ENCODE peak calls at places on chromosomes 2 and 18, in ten cellular contexts. One of them, this sample, is unnamed.

GRCh38 chr18:63177822-63178525 is 141.6 kb downstream of the BCL2 start:
- DNase-seq in NCI-H345: no peak
- DNase-seq in K562: no peak
- DNase-seq in glutamatergic neuron: no peak
- DNase-seq in activated CD4-positive, alpha-beta T cell treated with anti-CD3 and anti-CD28 coated beads for 24 hours: no peak
- DNase-seq in mucosa of descending colon: peak
- DNase-seq in HCEC 1CT: no peak
- DNase-seq in astrocyte of the spinal cord: no peak
- DNase-seq in cardiac fibroblast: no peak
- DNase-seq in GM23248: peak
- DNase-seq in this sample: no peak

GRCh38 chr2:171893196-171893823 is 734 bp downstream of the SLC25A12 start:
- DNase-seq in NCI-H345: no peak
- DNase-seq in glutamatergic neuron: no peak
- DNase-seq in cardiac fibroblast: no peak
- DNase-seq in GM23248: peak
- DNase-seq in astrocyte of the spinal cord: no peak
- DNase-seq in HCEC 1CT: no peak
- DNase-seq in K562: no peak
- DNase-seq in activated CD4-positive, alpha-beta T cell treated with anti-CD3 and anti-CD28 coated beads for 24 hours: no peak
- DNase-seq in mucosa of descending colon: no peak
- DNase-seq in this sample: peak

GRCh38 chr18:38330573-38330972 is 765.0 kb upstream of the CELF4 start:
- DNase-seq in NCI-H345: no peak
- DNase-seq in GM23248: no peak
- DNase-seq in astrocyte of the spinal cord: no peak
- DNase-seq in mucosa of descending colon: no peak
- DNase-seq in glutamatergic neuron: no peak
- DNase-seq in cardiac fibroblast: no peak
- DNase-seq in K562: no peak
- DNase-seq in activated CD4-positive, alpha-beta T cell treated with anti-CD3 and anti-CD28 coated beads for 24 hours: no peak
- DNase-seq in HCEC 1CT: no peak
- DNase-seq in this sample: no peak

GRCh38 chr2:58959996-58960395 is 718.9 kb upstream of the FANCL start:
- DNase-seq in astrocyte of the spinal cord: no peak
- DNase-seq in glutamatergic neuron: no peak
- DNase-seq in cardiac fibroblast: no peak
- DNase-seq in K562: no peak
- DNase-seq in GM23248: no peak
- DNase-seq in mucosa of descending colon: no peak
- DNase-seq in activated CD4-positive, alpha-beta T cell treated with anti-CD3 and anti-CD28 coated beads for 24 hours: no peak
- DNase-seq in HCEC 1CT: no peak
- DNase-seq in NCI-H345: no peak
- DNase-seq in this sample: no peak

GRCh38 chr18:47436871-47437270 is 185.4 kb upstream of the SKOR2 start:
- DNase-seq in mucosa of descending colon: no peak
- DNase-seq in astrocyte of the spinal cord: no peak
- DNase-seq in HCEC 1CT: peak
- DNase-seq in cardiac fibroblast: no peak
- DNase-seq in glutamatergic neuron: no peak
- DNase-seq in NCI-H345: no peak
- DNase-seq in K562: no peak
- DNase-seq in activated CD4-positive, alpha-beta T cell treated with anti-CD3 and anti-CD28 coated beads for 24 hours: no peak
- DNase-seq in GM23248: peak
- DNase-seq in this sample: no peak

GRCh38 chr2:8465560-8465959 is 216.3 kb upstream of the ID2 start:
- DNase-seq in GM23248: no peak
- DNase-seq in astrocyte of the spinal cord: no peak
- DNase-seq in NCI-H345: no peak
- DNase-seq in HCEC 1CT: no peak
- DNase-seq in glutamatergic neuron: no peak
- DNase-seq in mucosa of descending colon: no peak
- DNase-seq in K562: no peak
- DNase-seq in activated CD4-positive, alpha-beta T cell treated with anti-CD3 and anti-CD28 coated beads for 24 hours: no peak
- DNase-seq in cardiac fibroblast: no peak
- DNase-seq in this sample: no peak

GRCh38 chr2:6986251-6986893 is 69.2 kb downstream of the RNF144A start:
- DNase-seq in activated CD4-positive, alpha-beta T cell treated with anti-CD3 and anti-CD28 coated beads for 24 hours: no peak
- DNase-seq in mucosa of descending colon: no peak
- DNase-seq in NCI-H345: peak
- DNase-seq in HCEC 1CT: no peak
- DNase-seq in glutamatergic neuron: no peak
- DNase-seq in astrocyte of the spinal cord: peak
- DNase-seq in cardiac fibroblast: peak
- DNase-seq in GM23248: no peak
- DNase-seq in K562: no peak
- DNase-seq in this sample: peak

GRCh38 chr2:174939046-174939445 is 66.1 kb downstream of the CHN1 start:
- DNase-seq in GM23248: peak
- DNase-seq in astrocyte of the spinal cord: peak
- DNase-seq in NCI-H345: no peak
- DNase-seq in HCEC 1CT: peak
- DNase-seq in glutamatergic neuron: no peak
- DNase-seq in mucosa of descending colon: no peak
- DNase-seq in K562: no peak
- DNase-seq in activated CD4-positive, alpha-beta T cell treated with anti-CD3 and anti-CD28 coated beads for 24 hours: no peak
- DNase-seq in cardiac fibroblast: peak
- DNase-seq in this sample: no peak

GRCh38 chr2:164015328-164016123 is 279.7 kb upstream of the FIGN start:
- DNase-seq in K562: no peak
- DNase-seq in cardiac fibroblast: peak
- DNase-seq in glutamatergic neuron: no peak
- DNase-seq in HCEC 1CT: no peak
- DNase-seq in NCI-H345: no peak
- DNase-seq in activated CD4-positive, alpha-beta T cell treated with anti-CD3 and anti-CD28 coated beads for 24 hours: no peak
- DNase-seq in GM23248: peak
- DNase-seq in mucosa of descending colon: no peak
- DNase-seq in astrocyte of the spinal cord: peak
- DNase-seq in this sample: no peak

GRCh38 chr2:96502891-96503636 is 2.1 kb downstream of the NEURL3 start:
- DNase-seq in GM23248: no peak
- DNase-seq in astrocyte of the spinal cord: no peak
- DNase-seq in K562: no peak
- DNase-seq in NCI-H345: no peak
- DNase-seq in activated CD4-positive, alpha-beta T cell treated with anti-CD3 and anti-CD28 coated beads for 24 hours: no peak
- DNase-seq in cardiac fibroblast: no peak
- DNase-seq in mucosa of descending colon: peak
- DNase-seq in HCEC 1CT: no peak
- DNase-seq in glutamatergic neuron: no peak
- DNase-seq in this sample: no peak

GRCh38 chr2:183079335-183079775 is 808 bp downstream of the DUSP19 start:
- DNase-seq in K562: no peak
- DNase-seq in glutamatergic neuron: no peak
- DNase-seq in cardiac fibroblast: peak
- DNase-seq in mucosa of descending colon: no peak
- DNase-seq in HCEC 1CT: peak
- DNase-seq in activated CD4-positive, alpha-beta T cell treated with anti-CD3 and anti-CD28 coated beads for 24 hours: no peak
- DNase-seq in GM23248: peak
- DNase-seq in NCI-H345: no peak
- DNase-seq in astrocyte of the spinal cord: no peak
- DNase-seq in this sample: no peak

GRCh38 chr2:170524828-170525565 is 190.1 kb upstream of the SP5 start:
- DNase-seq in GM23248: no peak
- DNase-seq in K562: no peak
- DNase-seq in activated CD4-positive, alpha-beta T cell treated with anti-CD3 and anti-CD28 coated beads for 24 hours: no peak
- DNase-seq in astrocyte of the spinal cord: no peak
- DNase-seq in HCEC 1CT: no peak
- DNase-seq in NCI-H345: no peak
- DNase-seq in glutamatergic neuron: no peak
- DNase-seq in cardiac fibroblast: no peak
- DNase-seq in mucosa of descending colon: no peak
- DNase-seq in this sample: no peak

GRCh38 chr2:51490576-51491234 is 458.8 kb upstream of the NRXN1 start:
- DNase-seq in astrocyte of the spinal cord: peak
- DNase-seq in K562: no peak
- DNase-seq in mucosa of descending colon: no peak
- DNase-seq in HCEC 1CT: no peak
- DNase-seq in activated CD4-positive, alpha-beta T cell treated with anti-CD3 and anti-CD28 coated beads for 24 hours: no peak
- DNase-seq in NCI-H345: peak
- DNase-seq in glutamatergic neuron: no peak
- DNase-seq in GM23248: no peak
- DNase-seq in cardiac fibroblast: no peak
- DNase-seq in this sample: no peak

GRCh38 chr2:28412625-28413151 is 20.0 kb downstream of the FOSL2 start:
- DNase-seq in GM23248: no peak
- DNase-seq in activated CD4-positive, alpha-beta T cell treated with anti-CD3 and anti-CD28 coated beads for 24 hours: no peak
- DNase-seq in glutamatergic neuron: no peak
- DNase-seq in cardiac fibroblast: no peak
- DNase-seq in mucosa of descending colon: no peak
- DNase-seq in NCI-H345: no peak
- DNase-seq in astrocyte of the spinal cord: peak
- DNase-seq in HCEC 1CT: no peak
- DNase-seq in K562: no peak
- DNase-seq in this sample: no peak

GRCh38 chr2:104599802-104600510 is 254.0 kb upstream of the POU3F3 start:
- DNase-seq in mucosa of descending colon: no peak
- DNase-seq in HCEC 1CT: no peak
- DNase-seq in K562: no peak
- DNase-seq in astrocyte of the spinal cord: peak
- DNase-seq in glutamatergic neuron: no peak
- DNase-seq in activated CD4-positive, alpha-beta T cell treated with anti-CD3 and anti-CD28 coated beads for 24 hours: no peak
- DNase-seq in GM23248: peak
- DNase-seq in cardiac fibroblast: peak
- DNase-seq in NCI-H345: no peak
- DNase-seq in this sample: no peak

GRCh38 chr2:207617011-207617671 is 8.1 kb downstream of the METTL21A start:
- DNase-seq in HCEC 1CT: peak
- DNase-seq in astrocyte of the spinal cord: peak
- DNase-seq in cardiac fibroblast: peak
- DNase-seq in activated CD4-positive, alpha-beta T cell treated with anti-CD3 and anti-CD28 coated beads for 24 hours: no peak
- DNase-seq in K562: no peak
- DNase-seq in glutamatergic neuron: no peak
- DNase-seq in mucosa of descending colon: no peak
- DNase-seq in NCI-H345: no peak
- DNase-seq in GM23248: peak
- DNase-seq in this sample: no peak

GRCh38 chr2:191333911-191334357 is 88.7 kb downstream of the MYO1B start:
- DNase-seq in astrocyte of the spinal cord: peak
- DNase-seq in cardiac fibroblast: peak
- DNase-seq in K562: no peak
- DNase-seq in GM23248: peak
- DNase-seq in NCI-H345: no peak
- DNase-seq in mucosa of descending colon: no peak
- DNase-seq in HCEC 1CT: peak
- DNase-seq in glutamatergic neuron: no peak
- DNase-seq in activated CD4-positive, alpha-beta T cell treated with anti-CD3 and anti-CD28 coated beads for 24 hours: no peak
- DNase-seq in this sample: no peak

GRCh38 chr2:189624648-189625355 is 36.5 kb upstream of the ASNSD1 start:
- DNase-seq in glutamatergic neuron: no peak
- DNase-seq in cardiac fibroblast: no peak
- DNase-seq in GM23248: no peak
- DNase-seq in NCI-H345: peak
- DNase-seq in mucosa of descending colon: no peak
- DNase-seq in activated CD4-positive, alpha-beta T cell treated with anti-CD3 and anti-CD28 coated beads for 24 hours: no peak
- DNase-seq in HCEC 1CT: no peak
- DNase-seq in K562: no peak
- DNase-seq in astrocyte of the spinal cord: no peak
- DNase-seq in this sample: no peak

GRCh38 chr18:36403896-36404824 is 106.6 kb downstream of the FHOD3 start:
- DNase-seq in cardiac fibroblast: no peak
- DNase-seq in GM23248: no peak
- DNase-seq in mucosa of descending colon: no peak
- DNase-seq in astrocyte of the spinal cord: no peak
- DNase-seq in K562: no peak
- DNase-seq in NCI-H345: no peak
- DNase-seq in glutamatergic neuron: no peak
- DNase-seq in activated CD4-positive, alpha-beta T cell treated with anti-CD3 and anti-CD28 coated beads for 24 hours: no peak
- DNase-seq in HCEC 1CT: no peak
- DNase-seq in this sample: no peak

GRCh38 chr2:33205693-33206434 is 259.1 kb downstream of the LTBP1 start:
- DNase-seq in NCI-H345: no peak
- DNase-seq in glutamatergic neuron: no peak
- DNase-seq in activated CD4-positive, alpha-beta T cell treated with anti-CD3 and anti-CD28 coated beads for 24 hours: no peak
- DNase-seq in HCEC 1CT: no peak
- DNase-seq in GM23248: no peak
- DNase-seq in mucosa of descending colon: no peak
- DNase-seq in astrocyte of the spinal cord: no peak
- DNase-seq in cardiac fibroblast: no peak
- DNase-seq in K562: no peak
- DNase-seq in this sample: no peak

GRCh38 chr2:209771474-209772292 is at the start of gene UNC80:
- DNase-seq in NCI-H345: peak
- DNase-seq in K562: peak
- DNase-seq in mucosa of descending colon: no peak
- DNase-seq in astrocyte of the spinal cord: peak
- DNase-seq in HCEC 1CT: no peak
- DNase-seq in GM23248: peak
- DNase-seq in glutamatergic neuron: peak
- DNase-seq in cardiac fibroblast: peak
- DNase-seq in activated CD4-positive, alpha-beta T cell treated with anti-CD3 and anti-CD28 coated beads for 24 hours: no peak
- DNase-seq in this sample: peak

GRCh38 chr2:120222186-120223033 is 790 bp downstream of the TMEM185B start:
- DNase-seq in HCEC 1CT: no peak
- DNase-seq in glutamatergic neuron: no peak
- DNase-seq in mucosa of descending colon: no peak
- DNase-seq in NCI-H345: no peak
- DNase-seq in activated CD4-positive, alpha-beta T cell treated with anti-CD3 and anti-CD28 coated beads for 24 hours: no peak
- DNase-seq in GM23248: no peak
- DNase-seq in K562: no peak
- DNase-seq in cardiac fibroblast: no peak
- DNase-seq in astrocyte of the spinal cord: no peak
- DNase-seq in this sample: no peak

GRCh38 chr2:162333968-162334367 is 10.0 kb upstream of the GCA start:
- DNase-seq in mucosa of descending colon: no peak
- DNase-seq in activated CD4-positive, alpha-beta T cell treated with anti-CD3 and anti-CD28 coated beads for 24 hours: no peak
- DNase-seq in glutamatergic neuron: no peak
- DNase-seq in GM23248: peak
- DNase-seq in astrocyte of the spinal cord: no peak
- DNase-seq in HCEC 1CT: peak
- DNase-seq in NCI-H345: peak
- DNase-seq in cardiac fibroblast: peak
- DNase-seq in K562: no peak
- DNase-seq in this sample: peak

GRCh38 chr2:97654324-97654723 is 8.5 kb downstream of the COX5B start:
- DNase-seq in mucosa of descending colon: no peak
- DNase-seq in HCEC 1CT: no peak
- DNase-seq in astrocyte of the spinal cord: no peak
- DNase-seq in glutamatergic neuron: no peak
- DNase-seq in K562: no peak
- DNase-seq in cardiac fibroblast: no peak
- DNase-seq in NCI-H345: no peak
- DNase-seq in activated CD4-positive, alpha-beta T cell treated with anti-CD3 and anti-CD28 coated beads for 24 hours: no peak
- DNase-seq in GM23248: no peak
- DNase-seq in this sample: no peak

This sample was measured in HuH-7.